ENCODE peak calls at places on chromosomes 5 and 9, in four cellular contexts. V is mesothelial cell of epicardium, K is neural crest cell, E is HFFc6. B is an unnamed sample.

GRCh38 chr9:91047993-91048607 is 246.5 kb downstream of the SYK start:
- DNase-seq in V (no peak), K (no peak), E (peak), B (no peak)

GRCh38 chr5:106825379-106825778 is 845.4 kb downstream of the EFNA5 start:
- DNase-seq in K (no peak), E (no peak), V (no peak), B (no peak)

GRCh38 chr5:56481998-56482698 is 249.0 kb upstream of the ANKRD55 start:
- DNase-seq in K (no peak), V (no peak), E (no peak), B (no peak)

GRCh38 chr5:15601853-15602252 is 101.9 kb downstream of the FBXL7 start:
- DNase-seq in V (no peak), E (no peak), K (no peak), B (no peak)

GRCh38 chr9:116488373-116488772 is 198.7 kb upstream of the TRIM32 start:
- DNase-seq in K (no peak), V (no peak), E (no peak), B (no peak)

GRCh38 chr5:147466581-147466980 is 43.3 kb downstream of the DPYSL3 start:
- DNase-seq in E (no peak), K (no peak), V (no peak), B (no peak)

GRCh38 chr5:143220748-143221211 is 182.7 kb downstream of the NR3C1 start:
- DNase-seq in E (no peak), V (no peak), K (no peak), B (no peak)

GRCh38 chr5:172106511-172107356 is 81.3 kb downstream of the STK10 start:
- DNase-seq in V (peak), K (peak), E (peak), B (peak)

GRCh38 chr5:116554764-116555163 is 19.9 kb downstream of the SEMA6A start:
- DNase-seq in E (no peak), K (no peak), V (no peak), B (no peak)

GRCh38 chr9:101510344-101510940 is 23.2 kb upstream of the RNF20 start:
- DNase-seq in V (no peak), K (no peak), E (no peak), B (no peak)

GRCh38 chr5:9149988-9150387 is 395.9 kb downstream of the SEMA5A start:
- DNase-seq in K (no peak), E (peak), V (no peak), B (no peak)

GRCh38 chr5:11128021-11128420 is 367.0 kb upstream of the DAP start:
- DNase-seq in K (no peak), E (no peak), V (no peak), B (no peak)

GRCh38 chr9:71778085-71778484 is 9.8 kb upstream of the CEMIP2 start:
- DNase-seq in E (no peak), K (no peak), V (no peak), B (no peak)

GRCh38 chr5:65032250-65032649 is 263.5 kb downstream of the CWC27 start:
- DNase-seq in V (no peak), K (no peak), E (peak), B (no peak)